ENCODE peak calls at places on chromosome 13, in ten cellular contexts. J, T, E, S, Q, Y, F, X, L and R are unnamed samples.

GRCh38 chr13:26323764-26324163 is 69.8 kb downstream of the CDK8 start:
- DNase-seq in E (no peak), X (no peak), F (no peak), S (no peak), T (no peak), L (no peak), Q (no peak), Y (no peak), J (no peak), R (no peak)

GRCh38 chr13:71396149-71396548 is 470.9 kb downstream of the DACH1 start:
- DNase-seq in J (no peak), S (no peak), T (no peak), F (no peak), X (no peak), L (no peak), Y (no peak), E (no peak), Q (no peak), R (no peak)

GRCh38 chr13:32284927-32285632 is 30.1 kb downstream of the ZAR1L start:
- DNase-seq in J (no peak), Q (no peak), E (no peak), X (peak), S (no peak), Y (no peak), L (no peak), T (peak), F (no peak), R (no peak)

GRCh38 chr13:108154421-108154858 is 60.9 kb downstream of the LIG4 start:
- DNase-seq in L (no peak), E (no peak), T (peak), X (no peak), F (no peak), S (no peak), Y (no peak), J (no peak), Q (peak), R (no peak)

GRCh38 chr13:112943309-112944125 is 25.5 kb upstream of the MCF2L start:
- DNase-seq in X (no peak), J (no peak), T (peak), Y (no peak), F (peak), S (peak), Q (peak), E (peak), L (peak), R (no peak)

GRCh38 chr13:99422556-99423220 is 78.6 kb upstream of the TM9SF2 start:
- DNase-seq in Y (no peak), J (no peak), Q (no peak), T (no peak), E (no peak), S (no peak), X (no peak), L (no peak), F (no peak), R (no peak)

GRCh38 chr13:77918391-77919261 is at the start of gene EDNRB:
- DNase-seq in X (no peak), Y (no peak), J (no peak), Q (no peak), L (no peak), E (peak), T (peak), S (no peak), F (peak), R (no peak)

GRCh38 chr13:72504026-72504925 is 223.2 kb downstream of the MZT1 start:
- DNase-seq in F (no peak), Q (no peak), T (peak), L (no peak), S (no peak), J (no peak), Y (no peak), X (no peak), E (no peak), R (no peak)

GRCh38 chr13:39051157-39051556 is 12.9 kb downstream of the NHLRC3 start:
- DNase-seq in X (peak), S (no peak), Q (no peak), Y (no peak), E (no peak), L (no peak), T (peak), J (peak), F (no peak), R (no peak)

GRCh38 chr13:75704942-75705320 is 68.8 kb downstream of the LMO7 start:
- DNase-seq in T (no peak), S (no peak), Y (no peak), F (no peak), Q (no peak), E (no peak), X (peak), J (no peak), L (no peak), R (no peak)